ENCODE peak calls at places on chromosomes 5 and 9, in seven cellular contexts. E, S, Z, V, O, Q and G are unnamed samples.

GRCh38 chr5:126680215-126680817 is 79.6 kb downstream of the PHAX start:
- DNase-seq in E (peak), S (peak), Z (no peak), V (peak), O (peak), Q (peak), G (peak)

GRCh38 chr9:88532320-88532719 is 2.7 kb upstream of the NXNL2 start:
- DNase-seq in E (peak), S (peak), Z (no peak), V (no peak), O (peak), Q (no peak), G (no peak)

GRCh38 chr5:142324377-142324870 is 397 bp downstream of the SPRY4 start:
- DNase-seq in E (no peak), S (no peak), Z (no peak), V (no peak), O (no peak), Q (no peak), G (peak)

GRCh38 chr5:170248635-170249227 is 15.9 kb downstream of the C5orf58 start:
- DNase-seq in E (no peak), S (no peak), Z (no peak), V (no peak), O (no peak), Q (no peak), G (no peak)

GRCh38 chr5:169906745-169907649 is 73.3 kb downstream of the INSYN2B start:
- DNase-seq in E (no peak), S (no peak), Z (no peak), V (no peak), O (no peak), Q (no peak), G (peak)

GRCh38 chr5:72194846-72195245 is 87.6 kb downstream of the MAP1B start:
- DNase-seq in E (no peak), S (no peak), Z (no peak), V (no peak), O (no peak), Q (peak), G (no peak)

GRCh38 chr9:118121361-118121760 is 417.2 kb downstream of the TLR4 start:
- DNase-seq in E (no peak), S (no peak), Z (no peak), V (no peak), O (no peak), Q (no peak), G (no peak)

GRCh38 chr5:97094579-97095317 is 47.7 kb downstream of the LIX1 start:
- DNase-seq in E (no peak), S (no peak), Z (no peak), V (no peak), O (no peak), Q (peak), G (no peak)

GRCh38 chr5:108381034-108381954 is 604 bp downstream of the FBXL17 start:
- DNase-seq in E (peak), S (peak), Z (peak), V (peak), O (peak), Q (peak), G (peak)

GRCh38 chr9:21919377-21920362 is 74.5 kb downstream of the CDKN2A start:
- DNase-seq in E (no peak), S (no peak), Z (peak), V (peak), O (no peak), Q (peak), G (peak)

GRCh38 chr5:20678814-20679298 is 690.9 kb upstream of the CDH18 start:
- DNase-seq in E (peak), S (no peak), Z (no peak), V (peak), O (no peak), Q (no peak), G (peak)

GRCh38 chr5:73948289-73948688 is 322.3 kb downstream of the ARHGEF28 start:
- DNase-seq in E (no peak), S (no peak), Z (no peak), V (no peak), O (no peak), Q (no peak), G (peak)

GRCh38 chr5:135491552-135492318 is 39.6 kb upstream of the TIFAB start:
- DNase-seq in E (peak), S (peak), Z (no peak), V (peak), O (peak), Q (peak), G (no peak)

GRCh38 chr5:135491038-135491551 is 38.9 kb upstream of the TIFAB start:
- DNase-seq in E (no peak), S (peak), Z (no peak), V (no peak), O (peak), Q (no peak), G (no peak)

GRCh38 chr5:135490245-135491037 is 38.3 kb upstream of the TIFAB start:
- DNase-seq in E (peak), S (peak), Z (no peak), V (no peak), O (peak), Q (no peak), G (no peak)

GRCh38 chr5:135493406-135494180 is 41.4 kb upstream of the TIFAB start:
- DNase-seq in E (no peak), S (peak), Z (peak), V (peak), O (peak), Q (no peak), G (peak)

GRCh38 chr5:135492319-135492626 is 40.1 kb upstream of the TIFAB start:
- DNase-seq in E (no peak), S (no peak), Z (no peak), V (peak), O (no peak), Q (no peak), G (no peak)
- TF ChIP-seq EZH2phosphoT487 in E (no peak), S (no peak), Z (no peak), V (no peak), O (no peak), Q (no peak), G (no peak)

GRCh38 chr9:2021731-2022130 is 6.6 kb downstream of the SMARCA2 start:
- DNase-seq in E (no peak), S (no peak), Z (no peak), V (no peak), O (no peak), Q (no peak), G (no peak)
- H3K27ac ChIP-seq in E (no peak), S (no peak), Z (no peak), V (no peak), O (no peak), Q (no peak), G (no peak)

DNA sequence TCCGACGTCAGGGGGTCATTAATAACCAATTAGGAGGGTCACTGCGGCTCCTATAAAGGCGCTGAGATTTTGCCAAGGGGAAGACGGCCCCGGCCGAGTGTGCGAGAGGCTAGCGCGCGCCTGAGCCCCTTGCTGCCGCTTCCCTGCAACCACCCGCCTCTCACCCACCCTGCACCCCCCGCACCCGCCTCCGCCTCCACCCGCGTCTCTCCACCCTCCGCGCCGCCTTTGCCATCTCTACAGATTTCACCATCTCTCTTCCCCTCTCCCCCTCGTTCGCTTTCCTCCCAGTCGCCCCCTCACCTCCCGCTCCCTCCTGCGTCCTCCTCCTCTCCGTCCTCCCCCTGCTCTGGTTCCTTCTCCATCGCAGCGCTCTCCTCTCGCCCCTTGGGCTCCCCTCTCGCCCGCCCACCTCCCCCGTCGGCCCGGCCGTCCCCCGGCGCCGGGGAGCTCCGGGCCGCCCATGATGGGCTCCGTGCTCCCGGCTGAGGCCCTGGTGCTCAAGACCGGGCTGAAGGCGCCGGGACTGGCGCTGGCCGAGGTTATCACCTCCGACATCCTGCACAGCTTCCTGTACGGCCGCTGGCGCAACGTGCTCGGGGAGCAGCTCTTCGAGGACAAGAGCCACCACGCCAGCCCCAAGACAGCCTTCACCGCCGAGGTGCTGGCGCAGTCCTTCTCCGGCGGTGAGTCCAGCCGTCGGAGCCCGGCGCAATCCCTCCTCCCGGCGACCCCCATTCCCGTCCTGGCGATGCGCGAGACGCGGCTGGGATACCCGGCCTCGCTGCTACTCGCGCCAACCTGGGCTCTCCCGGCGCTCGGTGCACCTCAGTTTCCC is at the start of gene PRDM12:
- DNase-seq in E (no peak), S (peak), Z (no peak), V (no peak), O (peak), Q (no peak), G (peak)
- TF ChIP-seq EZH2 in E (no peak), S (no peak), Z (no peak), V (peak), O (peak), Q (peak), G (peak)

GRCh38 chr9:86968258-86968920 is 21.1 kb upstream of the GAS1 start:
- DNase-seq in E (no peak), S (no peak), Z (no peak), V (no peak), O (no peak), Q (no peak), G (peak)

GRCh38 chr9:86962692-86963091 is 15.4 kb upstream of the GAS1 start:
- DNase-seq in E (no peak), S (no peak), Z (no peak), V (no peak), O (no peak), Q (no peak), G (no peak)

GRCh38 chr9:86966852-86967511 is 19.7 kb upstream of the GAS1 start:
- DNase-seq in E (no peak), S (no peak), Z (no peak), V (no peak), O (no peak), Q (no peak), G (no peak)

GRCh38 chr9:86960938-86961337 is 13.6 kb upstream of the GAS1 start:
- DNase-seq in E (no peak), S (no peak), Z (no peak), V (no peak), O (no peak), Q (no peak), G (no peak)

GRCh38 chr9:86965627-86966395 is 18.5 kb upstream of the GAS1 start:
- DNase-seq in E (no peak), S (no peak), Z (no peak), V (no peak), O (no peak), Q (no peak), G (peak)
- TF ChIP-seq EZH2phosphoT487 in E (no peak), S (no peak), Z (no peak), V (no peak), O (no peak), Q (no peak), G (no peak)

DNA sequence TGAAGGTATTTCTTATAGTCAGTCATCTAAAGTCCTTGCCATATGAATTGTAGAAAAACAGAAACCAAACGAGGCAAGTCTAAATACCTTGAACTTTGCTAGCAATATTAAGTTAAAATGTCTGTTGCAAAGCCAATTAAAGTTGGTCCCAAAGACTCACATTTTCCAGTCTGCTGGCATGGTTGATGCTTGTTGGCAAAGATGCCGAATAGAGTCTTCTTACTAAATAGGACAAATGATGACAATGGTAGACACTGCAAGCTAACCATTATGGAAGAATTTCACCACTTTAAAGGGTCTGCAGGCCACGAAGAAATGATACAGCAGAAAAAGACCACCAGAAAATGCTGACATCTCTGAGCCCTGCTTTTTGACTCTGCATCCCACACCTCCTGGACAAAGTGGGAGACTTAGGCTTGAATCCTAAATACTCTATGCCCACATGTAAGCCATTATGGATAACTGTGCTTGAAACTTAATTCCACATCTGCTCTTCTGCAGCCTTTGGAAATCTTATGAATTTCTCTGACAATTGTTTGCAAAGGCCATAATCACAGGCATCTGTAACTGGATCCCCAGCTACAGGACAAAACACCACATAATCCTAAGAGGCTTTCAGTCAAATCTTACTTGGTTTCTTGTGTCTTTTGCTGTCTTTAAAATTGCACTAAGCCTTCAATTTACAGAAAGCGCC is 61.3 kb downstream of the LHFPL2 start:
- DNase-seq in E (no peak), S (no peak), Z (no peak), V (no peak), O (no peak), Q (no peak), G (peak)
- H3K27ac ChIP-seq in E (peak), S (peak), Z (no peak), V (peak), O (no peak), Q (no peak), G (peak)